ENCODE peak calls at places on chromosomes 5 and 9, in five cellular contexts. A is neural progenitor cell, R is dorsolateral prefrontal cortex, C is GM10248, M is cardiac fibroblast. D is an unnamed sample.

GRCh38 chr9:135273077-135273476 is 185.6 kb downstream of the OLFM1 start:
- DNase-seq in M (no peak), C (no peak), R (no peak), A (no peak), D (no peak)

GRCh38 chr5:19795218-19795617 is 192.8 kb downstream of the CDH18 start:
- DNase-seq in C (no peak), R (no peak), M (peak), A (peak), D (peak)

GRCh38 chr9:278651-279050 is 64.0 kb downstream of the DOCK8 start:
- DNase-seq in M (no peak), A (no peak), C (peak), R (no peak), D (no peak)

GRCh38 chr5:177508837-177509236 is 789 bp downstream of the DOK3 start:
- DNase-seq in M (no peak), R (no peak), C (peak), A (no peak), D (no peak)

GRCh38 chr5:99258819-99259218 is 330.0 kb upstream of the CHD1 start:
- DNase-seq in M (no peak), C (no peak), A (no peak), R (no peak), D (no peak)

GRCh38 chr5:132099905-132100304 is 26.3 kb downstream of the CSF2 start:
- DNase-seq in C (no peak), M (no peak), A (no peak), R (no peak), D (no peak)

GRCh38 chr5:142189813-142190212 is 81.2 kb downstream of the NDFIP1 start:
- DNase-seq in C (no peak), A (no peak), R (no peak), M (no peak), D (no peak)

GRCh38 chr5:39080597-39081204 is 6.5 kb upstream of the RICTOR start:
- DNase-seq in R (peak), C (peak), M (peak), A (peak), D (peak)

GRCh38 chr5:154198611-154199230 is 8.2 kb downstream of the GALNT10 start:
- DNase-seq in M (peak), C (no peak), A (no peak), R (no peak), D (peak)

GRCh38 chr5:67206381-67207328 is 10.1 kb upstream of the CD180 start:
- DNase-seq in R (no peak), A (no peak), C (peak), M (peak), D (no peak)

GRCh38 chr5:87359106-87359505 is 53.6 kb downstream of the CCNH start:
- DNase-seq in C (no peak), R (no peak), M (no peak), A (no peak), D (no peak)

GRCh38 chr5:142696379-142696778 is 10.5 kb upstream of the FGF1 start:
- DNase-seq in M (no peak), A (no peak), R (no peak), C (no peak), D (no peak)

GRCh38 chr9:22005083-22005699 is 3.9 kb downstream of the CDKN2B start:
- DNase-seq in R (no peak), M (no peak), C (no peak), A (peak), D (no peak)

GRCh38 chr9:84512493-84512892 is 157.0 kb upstream of the NTRK2 start:
- DNase-seq in R (no peak), M (no peak), A (no peak), C (no peak), D (no peak)

GRCh38 chr5:155947394-155948062 is 379.4 kb upstream of the SGCD start:
- DNase-seq in M (no peak), A (no peak), R (no peak), C (no peak), D (peak)

GRCh38 chr9:134980516-134980915 is 62.8 kb upstream of the FCN1 start:
- DNase-seq in C (no peak), R (no peak), A (no peak), M (no peak), D (no peak)

GRCh38 chr5:38113456-38113855 is 144.9 kb upstream of the EGFLAM start:
- DNase-seq in A (no peak), M (no peak), C (no peak), R (no peak), D (no peak)

GRCh38 chr9:121326130-121326838 is 43.8 kb downstream of the STOM start:
- DNase-seq in C (no peak), M (peak), A (peak), R (no peak), D (no peak)

GRCh38 chr9:108024604-108025003 is 535.0 kb upstream of the KLF4 start:
- DNase-seq in M (no peak), A (no peak), C (no peak), R (no peak), D (no peak)

GRCh38 chr9:136228107-136228875 is 17.3 kb downstream of the QSOX2 start:
- DNase-seq in M (peak), R (no peak), C (no peak), A (no peak), D (no peak)

GRCh38 chr5:171416160-171417049 is 3.0 kb upstream of the FGF18 start:
- DNase-seq in M (no peak), R (no peak), A (no peak), C (no peak), D (no peak)

GRCh38 chr5:61168951-61169350 is 6.7 kb upstream of the SMIM15 start:
- DNase-seq in R (no peak), A (no peak), M (no peak), C (no peak), D (no peak)

GRCh38 chr5:176497852-176498251 is 39.4 kb downstream of the RNF44 start:
- DNase-seq in R (no peak), M (peak), C (no peak), A (no peak), D (no peak)

GRCh38 chr5:173884402-173885053 is 3.6 kb upstream of the CPEB4 start:
- DNase-seq in A (no peak), C (no peak), M (no peak), R (no peak), D (no peak)

GRCh38 chr5:132257131-132258101 is at the start of gene PDLIM4:
- DNase-seq in M (peak), R (no peak), C (peak), A (peak), D (no peak)

GRCh38 chr5:65041296-65042158 is 272.8 kb downstream of the CWC27 start:
- DNase-seq in R (no peak), M (peak), C (no peak), A (no peak), D (no peak)

GRCh38 chr9:26753971-26754370 is 138.6 kb downstream of the CAAP1 start:
- DNase-seq in M (no peak), C (no peak), R (no peak), A (peak), D (no peak)

GRCh38 chr5:666816-667498 is 26.2 kb downstream of the TPPP start:
- DNase-seq in M (no peak), A (no peak), R (no peak), C (no peak), D (no peak)

GRCh38 chr5:669111-669841 is 23.9 kb downstream of the TPPP start:
- DNase-seq in C (peak), A (peak), R (peak), M (no peak), D (no peak)

GRCh38 chr5:670396-671270 is 22.5 kb downstream of the TPPP start:
- DNase-seq in M (no peak), C (no peak), A (no peak), R (no peak), D (no peak)

GRCh38 chr5:669842-670395 is 23.2 kb downstream of the TPPP start:
- DNase-seq in M (no peak), A (no peak), R (no peak), C (no peak), D (no peak)

GRCh38 chr5:668299-668995 is 24.7 kb downstream of the TPPP start:
- DNase-seq in C (no peak), M (no peak), A (no peak), R (no peak), D (no peak)
- TF ChIP-seq CTCF in C (no peak), M (no peak), A (no peak), R (no peak), D (no peak)

GRCh38 chr5:126837242-126837641 is 60.3 kb downstream of the LMNB1 start:
- DNase-seq in M (no peak), C (no peak), R (no peak), A (no peak), D (no peak)

GRCh38 chr5:126836778-126837177 is 59.8 kb downstream of the LMNB1 start:
- DNase-seq in A (no peak), C (no peak), M (no peak), R (no peak), D (no peak)

DNA sequence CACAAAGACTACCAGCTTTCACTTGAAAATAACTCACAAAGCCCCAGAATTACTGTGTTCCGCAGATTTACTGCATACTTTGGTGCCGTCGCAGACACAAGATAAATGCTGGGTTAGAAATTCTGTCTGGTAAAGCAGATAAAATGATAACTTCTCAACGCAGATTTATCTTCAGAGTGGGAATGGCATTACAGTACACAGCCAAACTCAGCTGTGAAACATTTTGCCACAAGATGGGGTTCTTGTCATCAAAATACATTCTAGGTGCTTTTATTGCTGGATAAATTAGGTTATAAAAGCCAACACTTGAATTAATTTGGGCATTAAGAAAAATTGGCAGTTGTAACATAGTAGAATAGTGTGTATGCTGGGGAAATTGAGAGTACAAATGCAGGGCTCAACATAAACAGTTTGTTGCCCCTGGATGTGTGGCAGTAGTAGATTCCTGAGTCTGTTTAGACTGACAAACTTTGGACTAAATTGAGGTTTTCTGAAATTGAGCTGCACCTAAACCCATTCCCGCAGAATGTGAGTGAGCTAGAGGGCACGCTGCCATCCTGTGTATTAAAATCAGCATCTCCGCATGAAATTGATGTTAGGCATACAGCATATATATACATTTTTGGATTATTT is 61.1 kb downstream of the LMNB1 start:
- DNase-seq in R (no peak), A (no peak), M (peak), C (no peak), D (no peak)
- TF ChIP-seq CTCF in R (peak), A (peak), M (peak), C (peak), D (peak)

DNA sequence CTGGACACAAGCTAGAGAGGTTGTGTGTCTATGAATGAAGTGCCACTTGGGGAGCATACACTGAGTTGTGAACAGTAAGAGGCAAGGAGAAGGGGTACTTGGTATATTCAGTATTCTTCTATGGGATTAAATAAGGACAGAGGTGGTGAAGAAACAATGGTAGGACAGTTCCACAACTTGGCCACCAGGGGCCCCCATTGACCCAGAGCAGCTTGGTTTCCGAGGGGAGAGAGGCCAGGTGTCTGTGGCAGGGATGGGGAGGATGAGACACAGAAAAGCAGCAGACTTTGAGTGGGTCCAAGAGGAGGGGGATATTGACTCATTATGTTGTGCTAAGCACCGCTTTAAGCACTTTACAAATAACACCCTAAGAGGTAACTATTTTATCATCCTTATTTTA is 220.6 kb downstream of the MELK start:
- DNase-seq in A (no peak), R (no peak), C (no peak), M (no peak), D (no peak)
- TF ChIP-seq CTCF in A (peak), R (no peak), C (no peak), M (peak), D (peak)

GRCh38 chr5:36944607-36945225 is 68.1 kb downstream of the NIPBL start:
- DNase-seq in A (peak), C (peak), R (no peak), M (peak), D (peak)

GRCh38 chr5:36944024-36944423 is 67.5 kb downstream of the NIPBL start:
- DNase-seq in C (no peak), R (no peak), A (no peak), M (no peak), D (no peak)

GRCh38 chr5:36946101-36946500 is 69.5 kb downstream of the NIPBL start:
- DNase-seq in R (no peak), C (no peak), A (no peak), M (no peak), D (no peak)

GRCh38 chr5:36945687-36946086 is 69.1 kb downstream of the NIPBL start:
- DNase-seq in A (no peak), M (no peak), R (no peak), C (no peak), D (no peak)

GRCh38 chr5:36943584-36943983 is 67.0 kb downstream of the NIPBL start:
- DNase-seq in A (no peak), C (no peak), R (no peak), M (no peak), D (no peak)
- TF ChIP-seq CTCF in A (no peak), C (no peak), R (no peak), M (no peak), D (no peak)